ENCODE peak calls at places on chromosome 1, in six cellular contexts. A, E, I, N, M and J are unnamed samples.

GRCh38 chr1:162347281-162347680 is 29.4 kb downstream of the SPATA46 start:
- DNase-seq in A (no peak), E (no peak), I (no peak), N (no peak), M (no peak), J (no peak)

GRCh38 chr1:156689960-156690672 is 12.9 kb upstream of the NES start:
- DNase-seq in A (no peak), E (no peak), I (no peak), N (no peak), M (no peak), J (no peak)

GRCh38 chr1:181451661-181452060 is 31.7 kb upstream of the CACNA1E start:
- DNase-seq in A (no peak), E (no peak), I (no peak), N (no peak), M (no peak), J (no peak)

GRCh38 chr1:53321776-53322602 is 5.9 kb downstream of the LRP8 start:
- DNase-seq in A (no peak), E (no peak), I (no peak), N (no peak), M (no peak), J (peak; percentile 80)

GRCh38 chr1:177586429-177586828 is 383.4 kb downstream of the SEC16B start:
- DNase-seq in A (no peak), E (no peak), I (no peak), N (no peak), M (no peak), J (no peak)

GRCh38 chr1:167486090-167486824 is 32.1 kb downstream of the CD247 start:
- DNase-seq in A (no peak), E (peak; percentile 31), I (no peak), N (no peak), M (no peak), J (no peak)

GRCh38 chr1:93435443-93435842 is 12.5 kb upstream of the FNBP1L start:
- DNase-seq in A (no peak), E (no peak), I (peak; percentile 37), N (no peak), M (no peak), J (no peak)

GRCh38 chr1:205344010-205344808 is 12.5 kb downstream of the KLHDC8A start:
- DNase-seq in A (peak; percentile 69), E (no peak), I (peak; percentile 66), N (no peak), M (peak; percentile 40), J (no peak)

GRCh38 chr1:61474963-61475362 is 250.0 kb downstream of the TM2D1 start:
- DNase-seq in A (no peak), E (no peak), I (no peak), N (no peak), M (no peak), J (no peak)

GRCh38 chr1:94298861-94299260 is 61.5 kb upstream of the ARHGAP29 start:
- DNase-seq in A (no peak), E (no peak), I (no peak), N (no peak), M (peak; percentile 49), J (no peak)

GRCh38 chr1:200960236-200960947 is 63.1 kb downstream of the KIF21B start:
- DNase-seq in A (no peak), E (no peak), I (no peak), N (no peak), M (no peak), J (no peak)

GRCh38 chr1:190852611-190853010 is 374.9 kb upstream of the BRINP3 start:
- DNase-seq in A (no peak), E (no peak), I (no peak), N (no peak), M (no peak), J (no peak)

GRCh38 chr1:113040041-113040440 is 33.0 kb upstream of the LRIG2 start:
- DNase-seq in A (no peak), E (no peak), I (no peak), N (no peak), M (no peak), J (no peak)

GRCh38 chr1:229651546-229651945 is 25.5 kb downstream of the URB2 start:
- DNase-seq in A (no peak), E (no peak), I (no peak), N (no peak), M (no peak), J (no peak)

GRCh38 chr1:15758953-15759661 is 512 bp downstream of the FBLIM1 start:
- DNase-seq in A (peak; percentile 71), E (no peak), I (peak; percentile 35), N (no peak), M (no peak), J (no peak)

GRCh38 chr1:206935491-206936067 is 10.7 kb downstream of the PIGR start:
- DNase-seq in A (no peak), E (no peak), I (peak; percentile 83), N (peak; percentile 37), M (no peak), J (no peak)

GRCh38 chr1:31029031-31029430 is 36.5 kb downstream of the PUM1 start:
- DNase-seq in A (no peak), E (no peak), I (no peak), N (no peak), M (no peak), J (no peak)

GRCh38 chr1:153617677-153618076 is 1.6 kb upstream of the S100A14 start:
- DNase-seq in A (peak; percentile 83), E (peak; percentile 80), I (peak; percentile 62), N (peak; percentile 49), M (no peak), J (no peak)

GRCh38 chr1:27358038-27358927 is 8.5 kb downstream of the MAP3K6 start:
- DNase-seq in A (no peak), E (no peak), I (no peak), N (no peak), M (no peak), J (no peak)

GRCh38 chr1:116737855-116738318 is 16.3 kb upstream of the CD2 start:
- DNase-seq in A (no peak), E (no peak), I (no peak), N (no peak), M (no peak), J (no peak)

GRCh38 chr1:38892976-38893375 is 11.6 kb upstream of the GJA9 start:
- DNase-seq in A (no peak), E (no peak), I (no peak), N (no peak), M (no peak), J (no peak)

GRCh38 chr1:230976825-230977747 is 1.6 kb downstream of the TTC13 start:
- DNase-seq in A (peak; percentile 18), E (peak; percentile 20), I (no peak), N (no peak), M (no peak), J (no peak)

GRCh38 chr1:246052603-246053002 is 454.5 kb downstream of the SMYD3 start:
- DNase-seq in A (no peak), E (no peak), I (no peak), N (no peak), M (no peak), J (no peak)

GRCh38 chr1:46081206-46081605 is 51.2 kb downstream of the PIK3R3 start:
- DNase-seq in A (no peak), E (no peak), I (no peak), N (no peak), M (no peak), J (no peak)

DNA sequence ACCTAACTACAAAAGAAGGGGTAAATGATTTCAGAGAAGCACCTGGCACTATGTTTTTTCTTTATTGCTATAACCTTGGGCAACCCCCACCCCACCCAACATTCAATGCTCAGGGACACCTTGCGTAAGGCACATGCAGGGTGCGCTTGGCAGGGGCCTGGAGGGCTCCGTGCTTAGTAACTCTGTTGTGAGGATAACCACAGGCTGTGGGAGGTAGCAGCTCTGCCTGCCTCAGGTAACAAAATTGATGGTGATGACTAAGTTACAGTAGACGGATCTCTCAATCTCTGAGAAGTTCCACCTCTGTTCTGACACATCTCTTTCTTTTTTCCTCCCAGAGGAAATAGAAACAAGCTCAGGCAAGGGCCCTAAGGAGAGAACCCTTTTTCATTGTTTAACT is 8.7 kb upstream of the CCN1 start:
- DNase-seq in A (no peak), E (no peak), I (no peak), N (no peak), M (no peak), J (no peak)
- TF ChIP-seq CTCF in A (no peak), E (no peak), I (no peak), N (no peak), M (no peak), J (no peak)

DNA sequence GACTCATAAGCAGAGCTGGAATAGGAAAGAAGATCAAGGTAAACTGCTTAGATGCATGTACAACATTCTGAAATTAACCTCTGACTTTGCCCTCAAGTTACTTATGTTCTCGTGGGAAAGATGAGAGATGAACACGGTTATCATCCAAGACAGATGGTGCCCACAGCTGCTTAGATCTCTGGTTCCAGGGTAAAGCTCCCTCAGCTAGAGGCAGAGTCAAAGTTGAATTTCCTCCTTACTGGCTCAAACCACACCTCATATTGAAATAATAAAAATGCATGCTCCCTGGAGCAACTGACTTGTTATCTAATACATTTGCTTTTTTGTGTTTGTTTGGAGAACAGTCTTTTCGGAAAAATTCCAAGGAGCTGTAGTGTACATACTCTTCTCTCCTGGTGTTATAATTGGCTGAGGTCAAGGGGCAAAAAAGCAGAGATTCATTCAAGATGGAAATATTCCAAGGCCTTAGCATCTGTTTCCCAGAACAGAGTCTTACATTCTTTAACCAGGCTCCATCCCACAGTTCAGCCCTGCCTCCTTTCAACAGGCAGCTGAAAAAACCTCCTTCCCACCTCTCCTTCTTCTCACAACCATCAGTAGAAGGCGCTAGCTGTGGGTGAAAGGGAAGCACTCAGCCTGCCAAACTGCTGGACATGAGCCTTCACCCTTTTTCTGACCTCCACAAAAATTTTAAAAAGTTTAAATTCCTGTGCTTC is 43.6 kb upstream of the FMO2 start:
- DNase-seq in A (no peak), E (peak; percentile 66), I (no peak), N (no peak), M (peak; percentile 76), J (no peak)
- TF ChIP-seq CTCF in A (no peak), E (no peak), I (no peak), N (no peak), M (no peak), J (peak; percentile 9)

GRCh38 chr1:218254296-218254918 is 30.7 kb upstream of the RRP15 start:
- DNase-seq in A (no peak), E (no peak), I (no peak), N (no peak), M (no peak), J (no peak)

GRCh38 chr1:218249757-218250156 is 35.3 kb upstream of the RRP15 start:
- DNase-seq in A (no peak), E (no peak), I (no peak), N (no peak), M (no peak), J (no peak)

GRCh38 chr1:218247339-218247738 is 37.8 kb upstream of the RRP15 start:
- DNase-seq in A (no peak), E (no peak), I (no peak), N (no peak), M (no peak), J (no peak)

DNA sequence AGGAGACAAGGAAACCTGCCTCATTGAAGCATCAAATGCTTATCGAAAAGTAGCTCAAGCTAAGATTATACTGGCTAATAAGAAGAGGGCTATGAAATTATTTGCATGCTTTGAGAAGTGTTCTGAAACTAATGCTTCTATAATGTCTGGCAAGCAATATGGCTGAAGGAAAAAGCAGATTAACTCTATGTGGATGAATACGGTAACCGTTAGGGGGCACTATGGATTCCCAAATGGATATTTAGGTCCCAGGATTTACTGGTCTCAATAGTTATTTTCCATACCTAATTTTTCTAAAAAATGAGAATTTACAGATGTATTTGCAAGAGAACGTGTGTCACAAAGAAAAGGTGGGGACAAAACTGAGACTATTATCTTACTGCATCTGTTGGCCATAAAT is 34.6 kb upstream of the RRP15 start:
- DNase-seq in A (no peak), E (no peak), I (no peak), N (no peak), M (no peak), J (no peak)
- TF ChIP-seq CTCF in A (no peak), E (no peak), I (no peak), N (no peak), M (no peak), J (peak; percentile 10)

GRCh38 chr1:115718011-115718754 is 50.3 kb downstream of the CASQ2 start:
- DNase-seq in A (no peak), E (no peak), I (no peak), N (no peak), M (no peak), J (no peak)
- TF ChIP-seq CTCF in A (no peak), E (no peak), I (no peak), N (no peak), M (no peak), J (no peak)